ENCODE peak calls at places on chromosomes 2 and 18, in seven cellular contexts. F is Peyer's patch, L is right lobe of liver, G is uterus, Q is ovary, S is NB4, Y is transverse colon. H is an unnamed sample.

GRCh38 chr18:21179590-21180220 is 62.3 kb upstream of the GREB1L start:
- DNase-seq in S (peak; percentile 78), F (peak; percentile 70), Q (no peak), Y (peak; percentile 35), G (peak; percentile 57), L (no peak), H (peak; percentile 64)

GRCh38 chr2:128488429-128488828 is 169.8 kb upstream of the HS6ST1 start:
- DNase-seq in F (no peak), L (no peak), Y (no peak), G (no peak), Q (no peak), S (no peak), H (no peak)

GRCh38 chr2:220198911-220199310 is 571.5 kb downstream of the SLC4A3 start:
- DNase-seq in S (no peak), L (no peak), Q (peak; percentile 41), Y (no peak), F (no peak), G (no peak), H (no peak)

GRCh38 chr18:69935319-69936190 is 12.1 kb downstream of the CD226 start:
- DNase-seq in Q (no peak), S (no peak), Y (peak; percentile 51), L (no peak), F (peak; percentile 80), G (no peak), H (no peak)

GRCh38 chr2:42052702-42053481 is 5.1 kb downstream of the PKDCC start:
- DNase-seq in S (peak; percentile 21), Q (peak; percentile 80), F (peak; percentile 60), L (no peak), Y (no peak), G (peak; percentile 87), H (no peak)

GRCh38 chr2:206698811-206699210 is 19.4 kb downstream of the DYTN start:
- DNase-seq in Y (no peak), L (no peak), G (no peak), S (no peak), F (no peak), Q (no peak), H (no peak)

GRCh38 chr2:220510668-220511067 is 883.2 kb downstream of the SLC4A3 start:
- DNase-seq in Q (no peak), F (no peak), S (no peak), L (no peak), G (no peak), Y (no peak), H (no peak)

GRCh38 chr2:212843409-212844199 is 305.0 kb upstream of the ERBB4 start:
- DNase-seq in S (peak; percentile 24), F (no peak), Y (no peak), G (no peak), Q (no peak), L (no peak), H (no peak)

GRCh38 chr2:96123936-96124335 is 7.6 kb upstream of the ADRA2B start:
- DNase-seq in F (no peak), G (no peak), Y (no peak), S (no peak), Q (no peak), L (no peak), H (no peak)

GRCh38 chr2:96534701-96535181 is 1.8 kb upstream of the ARID5A start:
- DNase-seq in S (no peak), L (no peak), F (no peak), G (no peak), Y (no peak), Q (peak; percentile 33), H (no peak)

GRCh38 chr2:177038772-177039484 is 173.7 kb upstream of the HNRNPA3 start:
- DNase-seq in Y (no peak), S (no peak), G (no peak), F (no peak), Q (no peak), L (no peak), H (no peak)

GRCh38 chr2:79512442-79513401 is at the start of gene CTNNA2:
- DNase-seq in L (peak; percentile 51), Q (peak; percentile 42), G (no peak), F (no peak), S (no peak), Y (peak; percentile 16), H (peak; percentile 59)

GRCh38 chr2:32061973-32062861 is 1.1 kb upstream of the SPAST start:
- DNase-seq in Q (peak; percentile 66), S (peak; percentile 60), Y (peak; percentile 39), F (peak; percentile 59), L (peak; percentile 51), G (peak; percentile 41), H (peak; percentile 54)

GRCh38 chr2:113169002-113169530 is 4.7 kb upstream of the PSD4 start:
- DNase-seq in Y (no peak), L (no peak), Q (no peak), S (peak; percentile 32), G (no peak), F (peak; percentile 62), H (no peak)

GRCh38 chr2:88016948-88017779 is 817 bp upstream of the RNU2-63P start:
- DNase-seq in G (no peak), Y (peak; percentile 68), L (peak; percentile 82), S (peak; percentile 11), F (peak; percentile 85), Q (no peak), H (peak; percentile 88)

DNA sequence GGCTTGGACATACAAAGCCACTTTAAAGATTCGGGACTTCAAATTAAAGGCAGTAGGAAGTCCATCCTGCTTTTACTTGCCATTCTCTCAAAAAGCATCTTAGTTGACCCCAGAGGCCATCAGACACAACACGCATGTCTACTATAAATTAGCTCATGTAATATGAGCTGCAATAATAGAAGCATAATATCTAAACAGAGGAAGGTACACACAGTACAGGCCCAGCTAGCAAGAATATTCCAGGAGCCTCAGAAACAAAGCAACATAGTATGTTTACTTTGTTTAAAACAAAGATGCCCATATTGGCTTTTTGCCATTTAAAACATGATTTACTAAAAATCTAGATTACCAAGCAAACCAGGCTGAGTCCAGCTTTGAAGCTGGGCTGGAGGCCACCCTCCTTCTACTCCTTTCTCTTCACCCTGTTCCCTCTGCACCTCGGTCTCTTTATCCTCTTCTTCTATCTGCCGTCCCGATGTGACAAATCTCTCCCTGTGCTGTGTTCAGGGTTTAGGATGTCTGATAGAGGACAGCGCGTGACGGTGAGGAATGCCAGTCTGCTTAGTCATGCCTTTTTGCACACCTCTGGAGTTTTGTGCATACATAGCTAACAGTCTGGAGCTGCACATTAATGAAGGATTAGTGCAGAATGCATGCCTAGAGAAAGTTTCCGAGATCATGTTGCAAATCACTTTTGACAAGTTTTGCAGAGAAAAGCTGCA is 28.2 kb downstream of the DTNA start:
- DNase-seq in S (no peak), Q (no peak), F (no peak), Y (no peak), G (no peak), L (no peak), H (no peak)
- TF ChIP-seq POLR2A in S (no peak), Q (no peak), F (no peak), Y (no peak), G (no peak), L (no peak), H (no peak)

DNA sequence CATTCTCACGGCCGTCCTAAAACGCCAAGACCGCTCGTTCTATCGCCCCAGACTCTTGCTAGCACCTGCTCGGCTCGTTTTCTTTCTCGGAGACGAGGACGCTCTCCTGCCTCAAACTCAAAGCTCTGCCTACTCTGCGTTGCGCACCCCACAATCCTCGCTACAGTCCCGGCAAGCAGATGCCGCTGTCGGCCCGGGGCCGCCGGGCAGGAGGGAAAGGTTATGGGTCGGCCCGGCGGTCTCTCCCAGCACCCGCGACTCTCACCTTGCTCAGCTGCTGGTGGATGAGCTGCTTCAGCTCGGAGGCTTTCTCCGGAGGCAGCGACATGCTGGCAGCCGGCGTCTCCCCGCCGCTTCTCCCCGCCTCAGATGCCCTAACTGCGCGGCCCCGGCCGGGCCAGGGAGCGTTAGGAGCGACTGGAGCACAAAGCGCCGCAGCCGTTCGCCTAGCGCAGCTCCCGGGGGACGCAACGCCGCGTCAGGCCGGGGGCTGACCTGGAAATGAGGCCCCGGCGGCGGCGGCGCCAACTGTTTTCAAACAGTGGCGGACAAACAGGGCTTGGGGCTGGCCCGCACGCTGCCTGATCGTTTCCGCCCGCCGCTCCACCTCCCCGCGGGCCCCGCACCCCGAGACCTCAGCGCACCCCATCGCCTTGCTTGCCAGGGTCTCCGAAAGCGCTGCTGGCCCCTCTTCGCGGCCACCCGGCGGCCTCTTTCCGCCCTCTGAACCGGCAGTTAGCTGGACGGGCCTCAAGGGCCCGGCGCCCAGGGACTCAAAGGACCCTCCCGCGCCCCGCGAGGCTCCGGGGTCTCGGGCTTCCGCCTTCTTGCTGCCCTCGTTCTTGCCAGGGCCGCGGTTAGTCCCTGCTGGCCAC is at the start of the genes CEP76 and PSMG2:
- DNase-seq in F (peak; percentile 93), S (peak; percentile 95), G (peak; percentile 80), Y (peak; percentile 89), Q (peak; percentile 95), L (peak; percentile 92), H (peak; percentile 94)
- TF ChIP-seq POLR2A in F (peak; percentile 66), S (peak; percentile 55), G (peak; percentile 60), Y (peak; percentile 91), Q (peak; percentile 67), L (peak; percentile 88), H (peak; percentile 92)

DNA sequence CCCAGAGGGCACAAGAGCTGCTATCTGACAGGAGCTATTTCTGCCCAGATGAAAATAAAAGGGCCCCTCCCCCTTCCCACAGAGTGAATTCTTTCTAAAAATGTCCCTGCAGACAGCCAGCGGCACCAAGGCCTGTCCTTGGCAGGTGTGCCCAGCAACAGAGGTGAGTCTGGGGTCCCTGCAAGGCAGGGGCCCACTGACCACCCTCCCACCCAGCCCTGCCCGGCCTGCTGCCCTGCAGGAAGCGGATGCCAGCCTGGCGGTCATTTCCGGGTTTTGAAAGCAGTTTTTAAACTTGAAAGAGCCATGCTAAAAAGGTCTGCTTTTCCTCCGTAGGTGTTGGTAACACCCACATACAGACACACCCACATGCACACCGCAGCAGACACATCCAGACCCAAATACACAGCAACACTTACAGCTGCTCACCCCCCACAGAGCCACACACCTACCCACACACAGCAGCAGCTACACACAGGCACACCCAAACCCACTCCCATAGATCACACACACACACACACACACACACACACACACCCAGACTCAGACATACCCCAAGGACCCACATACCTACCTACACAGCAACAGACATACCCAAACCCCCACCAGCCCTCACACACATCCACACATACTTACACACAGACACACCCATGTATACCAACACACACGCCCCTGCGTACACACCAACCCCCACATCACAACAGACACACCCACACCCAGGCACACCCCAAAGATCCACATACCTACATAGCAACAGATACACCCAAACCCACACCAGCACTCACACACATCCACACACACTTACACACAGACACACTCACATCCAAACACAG is 7.6 kb downstream of the ZFP36L2 start:
- DNase-seq in G (peak; percentile 57), L (peak; percentile 68), Q (peak; percentile 63), S (peak; percentile 87), F (peak; percentile 95), Y (peak; percentile 86), H (peak; percentile 75)
- TF ChIP-seq POLR2A in G (no peak), L (no peak), Q (no peak), S (peak; percentile 26), F (peak; percentile 21), Y (peak; percentile 38), H (no peak)

DNA sequence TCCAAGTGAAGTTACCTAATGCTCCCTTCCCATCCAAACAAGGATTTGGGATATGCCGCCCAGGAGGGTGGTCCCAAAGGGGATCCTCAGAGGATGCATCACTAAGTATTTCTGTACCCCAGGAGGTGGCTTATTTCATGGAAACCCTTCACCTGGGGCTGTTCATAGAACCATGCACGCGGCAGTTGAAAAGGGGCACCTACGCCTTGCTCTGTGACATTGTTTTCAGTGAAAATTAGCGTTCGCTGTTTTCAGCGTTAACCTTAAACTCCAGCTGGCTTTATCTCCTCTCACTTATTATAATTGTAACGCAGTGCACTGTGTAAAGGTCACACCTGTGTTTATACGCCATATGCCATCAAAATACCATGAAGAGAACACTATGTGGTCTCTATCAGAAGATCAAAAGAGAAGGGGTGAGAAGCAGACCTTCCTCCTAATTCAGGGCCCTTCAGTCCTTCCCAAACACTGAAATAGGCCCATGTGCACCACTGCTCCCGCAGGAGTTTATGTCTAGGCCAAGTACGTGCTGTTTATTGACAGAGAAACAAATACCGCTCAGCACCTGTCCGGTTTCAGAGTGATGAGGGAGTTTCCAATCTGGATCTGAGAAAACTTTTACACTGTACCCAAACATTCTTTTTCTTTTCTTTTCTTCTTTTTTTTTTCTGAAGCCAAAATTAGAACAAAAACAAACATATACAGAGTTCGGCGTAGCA is 162.1 kb downstream of the BCL2 start:
- DNase-seq in G (no peak), F (peak; percentile 67), Y (peak; percentile 51), S (no peak), Q (no peak), L (no peak), H (no peak)
- TF ChIP-seq POLR2A in G (no peak), F (no peak), Y (no peak), S (no peak), Q (no peak), L (no peak), H (no peak)